ENCODE peak calls at places on chromosomes 6 and 20, in seven cellular contexts. Z, G, C, V, N, O and E are unnamed samples.

GRCh38 chr20:31811796-31812728 is 7.1 kb upstream of the MYLK2 start:
- DNase-seq in Z (no peak), G (no peak), C (no peak), V (no peak), N (no peak), O (no peak), E (no peak)

GRCh38 chr6:166540631-166541331 is 45.7 kb downstream of the RAMACL start:
- DNase-seq in Z (no peak), G (peak; percentile 31), C (no peak), V (no peak), N (peak; percentile 61), O (no peak), E (no peak)

GRCh38 chr20:41180599-41181333 is 43.4 kb downstream of the PLCG1 start:
- DNase-seq in Z (no peak), G (no peak), C (peak; percentile 46), V (no peak), N (peak; percentile 16), O (no peak), E (no peak)

GRCh38 chr6:6008114-6008647 is 1.5 kb upstream of the NRN1 start:
- DNase-seq in Z (no peak), G (no peak), C (no peak), V (no peak), N (no peak), O (no peak), E (no peak)

GRCh38 chr6:100593522-100593921 is 128.8 kb upstream of the SIM1 start:
- DNase-seq in Z (no peak), G (no peak), C (no peak), V (no peak), N (no peak), O (no peak), E (no peak)

GRCh38 chr6:54515013-54515412 is 206.8 kb downstream of the TINAG start:
- DNase-seq in Z (no peak), G (no peak), C (no peak), V (no peak), N (no peak), O (no peak), E (no peak)

GRCh38 chr6:169224185-169224695 is 29.4 kb downstream of the THBS2 start:
- DNase-seq in Z (no peak), G (no peak), C (no peak), V (no peak), N (no peak), O (no peak), E (peak; percentile 30)

GRCh38 chr6:84623956-84624680 is 140.3 kb downstream of the TBX18 start:
- DNase-seq in Z (no peak), G (no peak), C (no peak), V (no peak), N (no peak), O (no peak), E (no peak)

GRCh38 chr6:42885702-42886101 is 6.3 kb downstream of the RPL7L1 start:
- DNase-seq in Z (no peak), G (no peak), C (no peak), V (no peak), N (no peak), O (no peak), E (no peak)

GRCh38 chr6:169559001-169559441 is 142.8 kb downstream of the WDR27 start:
- DNase-seq in Z (no peak), G (no peak), C (no peak), V (no peak), N (no peak), O (no peak), E (no peak)

GRCh38 chr6:26235240-26235730 is 129.7 kb upstream of the BTN3A2 start:
- DNase-seq in Z (no peak), G (no peak), C (no peak), V (no peak), N (no peak), O (no peak), E (no peak)

GRCh38 chr20:25565578-25566157 is 19.7 kb downstream of the NINL start:
- DNase-seq in Z (no peak), G (no peak), C (peak; percentile 15), V (no peak), N (no peak), O (no peak), E (no peak)

GRCh38 chr6:117512056-117512828 is 29.8 kb downstream of the DCBLD1 start:
- DNase-seq in Z (no peak), G (no peak), C (no peak), V (no peak), N (no peak), O (no peak), E (no peak)

GRCh38 chr20:17648306-17648646 is 33.8 kb downstream of the RRBP1 start:
- DNase-seq in Z (no peak), G (no peak), C (no peak), V (no peak), N (no peak), O (no peak), E (no peak)

GRCh38 chr20:64001607-64002011 is 20.7 kb downstream of the PRPF6 start:
- DNase-seq in Z (no peak), G (no peak), C (no peak), V (peak; percentile 9), N (no peak), O (no peak), E (no peak)

GRCh38 chr6:149933461-149933860 is 8.4 kb upstream of the ULBP2 start:
- DNase-seq in Z (no peak), G (no peak), C (peak; percentile 25), V (no peak), N (peak; percentile 8), O (no peak), E (no peak)

GRCh38 chr20:1166963-1167720 is 17.6 kb downstream of the TMEM74B start:
- DNase-seq in Z (no peak), G (no peak), C (no peak), V (no peak), N (no peak), O (no peak), E (no peak)

GRCh38 chr6:13725570-13725969 is 13.9 kb upstream of the RANBP9 start:
- DNase-seq in Z (no peak), G (no peak), C (no peak), V (no peak), N (no peak), O (no peak), E (no peak)

GRCh38 chr6:302760-303159 is 10.5 kb downstream of the DUSP22 start:
- DNase-seq in Z (no peak), G (no peak), C (no peak), V (no peak), N (no peak), O (no peak), E (no peak)

GRCh38 chr6:43738877-43739641 is 31.0 kb upstream of the VEGFA start:
- DNase-seq in Z (no peak), G (no peak), C (peak; percentile 35), V (no peak), N (no peak), O (no peak), E (no peak)

GRCh38 chr6:10413850-10414765 is 766 bp downstream of the TFAP2A start:
- DNase-seq in Z (no peak), G (no peak), C (no peak), V (no peak), N (no peak), O (no peak), E (no peak)

GRCh38 chr6:148749678-148750077 is 2.8 kb downstream of the UST start:
- DNase-seq in Z (no peak), G (no peak), C (no peak), V (no peak), N (no peak), O (no peak), E (no peak)

GRCh38 chr20:46056970-46057855 is 28.2 kb downstream of the SLC12A5 start:
- DNase-seq in Z (no peak), G (no peak), C (peak; percentile 60), V (no peak), N (no peak), O (peak; percentile 50), E (no peak)

GRCh38 chr20:58693226-58694006 is 816 bp downstream of the NPEPL1 start:
- DNase-seq in Z (no peak), G (no peak), C (peak; percentile 66), V (no peak), N (peak; percentile 39), O (no peak), E (no peak)

GRCh38 chr6:149259753-149260152 is 57.8 kb upstream of the TAB2 start:
- DNase-seq in Z (no peak), G (no peak), C (no peak), V (no peak), N (no peak), O (no peak), E (no peak)

GRCh38 chr6:150068786-150069648 is at the start of gene ULBP3:
- DNase-seq in Z (no peak), G (peak; percentile 27), C (peak; percentile 85), V (peak; percentile 35), N (peak; percentile 80), O (peak; percentile 90), E (peak; percentile 50)

GRCh38 chr6:63904844-63905243 is 269.2 kb downstream of the PHF3 start:
- DNase-seq in Z (no peak), G (no peak), C (no peak), V (no peak), N (no peak), O (no peak), E (no peak)

GRCh38 chr20:20037960-20038359 is 14.3 kb downstream of the CRNKL1 start:
- DNase-seq in Z (no peak), G (no peak), C (no peak), V (no peak), N (no peak), O (no peak), E (no peak)

GRCh38 chr6:161802231-161802630 is 528.4 kb upstream of the AGPAT4 start:
- DNase-seq in Z (no peak), G (no peak), C (no peak), V (no peak), N (no peak), O (no peak), E (no peak)

GRCh38 chr6:41505084-41506049 is 40.8 kb upstream of the FOXP4 start:
- DNase-seq in Z (no peak), G (no peak), C (peak; percentile 64), V (peak; percentile 17), N (peak; percentile 36), O (peak; percentile 81), E (no peak)

GRCh38 chr6:75118925-75119515 is 86.8 kb downstream of the COL12A1 start:
- DNase-seq in Z (no peak), G (no peak), C (no peak), V (no peak), N (no peak), O (no peak), E (no peak)

GRCh38 chr6:114523508-114523907 is 180.7 kb upstream of the HS3ST5 start:
- DNase-seq in Z (no peak), G (no peak), C (no peak), V (no peak), N (no peak), O (no peak), E (no peak)

GRCh38 chr6:142155895-142156757 is 9.1 kb downstream of the VTA1 start:
- DNase-seq in Z (no peak), G (no peak), C (no peak), V (peak; percentile 31), N (no peak), O (no peak), E (no peak)

GRCh38 chr6:113172531-113172966 is 684.6 kb upstream of the MARCKS start:
- DNase-seq in Z (no peak), G (no peak), C (no peak), V (peak; percentile 96), N (no peak), O (peak; percentile 27), E (peak; percentile 82)

GRCh38 chr6:80439721-80440488 is 333.4 kb downstream of the BCKDHB start:
- DNase-seq in Z (no peak), G (no peak), C (no peak), V (no peak), N (no peak), O (no peak), E (no peak)

GRCh38 chr6:43763133-43763797 is 6.7 kb upstream of the VEGFA start:
- DNase-seq in Z (no peak), G (no peak), C (no peak), V (no peak), N (no peak), O (no peak), E (no peak)

GRCh38 chr6:112031956-112032355 is 21.9 kb upstream of the CCN6 start:
- DNase-seq in Z (no peak), G (no peak), C (no peak), V (no peak), N (no peak), O (no peak), E (no peak)

GRCh38 chr20:21303061-21303871 is at the start of gene XRN2:
- DNase-seq in Z (peak; percentile 80), G (peak; percentile 85), C (peak; percentile 99), V (peak; percentile 86), N (peak; percentile 96), O (peak; percentile 95), E (peak; percentile 94)